ENCODE peak calls at places on chromosomes 16 and 17, in ten cellular contexts. J, A, Z, N, Q, V, M, W, B and H are unnamed samples. For H3K27me3, the result is how much of the 10 kb centered on the place peaks cover.

GRCh38 chr17:15091825-15092224 is 173.3 kb downstream of the PMP22 start:
- DNase-seq in M (no peak), B (no peak), J (no peak), W (peak), Z (no peak), N (no peak), V (no peak), Q (no peak), A (peak), H (no peak)

GRCh38 chr17:64028874-64029464 is 8.5 kb upstream of the ICAM2 start:
- DNase-seq in J (no peak), N (peak), B (peak), V (peak), Z (peak), M (peak), Q (no peak), W (peak), A (peak), H (peak)

GRCh38 chr17:5510776-5511175 is 24.4 kb downstream of the MIS12 start:
- DNase-seq in N (no peak), Z (no peak), A (no peak), J (no peak), M (no peak), B (no peak), W (no peak), V (no peak), Q (no peak), H (no peak)

GRCh38 chr16:71626018-71626857 is at the start of gene MARVELD3:
- DNase-seq in A (peak), B (no peak), V (no peak), Q (peak), N (peak), Z (no peak), J (no peak), W (peak), M (peak), H (no peak)

GRCh38 chr17:66893863-66894262 is 58.9 kb downstream of the CACNG5 start:
- DNase-seq in B (no peak), Z (no peak), A (no peak), M (no peak), W (no peak), J (no peak), N (no peak), V (no peak), Q (no peak), H (no peak)

GRCh38 chr16:69763557-69763942 is 1.4 kb downstream of the WWP2 start:
- DNase-seq in A (no peak), J (no peak), V (no peak), Z (no peak), B (no peak), W (no peak), M (no peak), N (no peak), Q (no peak), H (no peak)

GRCh38 chr17:4580291-4580690 is 4.0 kb upstream of the SMTNL2 start:
- DNase-seq in W (no peak), V (no peak), A (no peak), M (no peak), B (no peak), Z (no peak), J (no peak), N (no peak), Q (no peak), H (no peak)

GRCh38 chr16:50314665-50315064 is 48.3 kb downstream of the ADCY7 start:
- DNase-seq in Z (no peak), W (no peak), B (no peak), N (no peak), M (no peak), A (no peak), J (no peak), V (no peak), Q (no peak), H (no peak)

GRCh38 chr16:50259334-50260205 is 6.8 kb upstream of the ADCY7 start:
- DNase-seq in M (no peak), V (no peak), A (peak), W (peak), Z (peak), N (no peak), J (no peak), B (peak), Q (peak), H (peak)

GRCh38 chr16:4880006-4880580 is 32.8 kb downstream of the UBN1 start:
- DNase-seq in Z (no peak), A (no peak), W (no peak), V (no peak), J (no peak), N (no peak), B (no peak), M (no peak), Q (peak), H (no peak)

GRCh38 chr16:78931267-78932060 is 669.1 kb downstream of the MAF start:
- DNase-seq in B (no peak), V (no peak), N (no peak), Q (no peak), J (no peak), W (no peak), M (no peak), A (no peak), Z (no peak), H (no peak)

GRCh38 chr16:2924901-2925820 is 13.4 kb downstream of the FLYWCH1 start:
- DNase-seq in M (no peak), V (no peak), A (peak), Z (no peak), N (no peak), J (no peak), B (peak), Q (no peak), W (peak), H (no peak)

GRCh38 chr17:57112994-57113393 is 27.9 kb downstream of the AKAP1 start:
- DNase-seq in M (no peak), B (no peak), W (peak), Z (no peak), N (peak), J (no peak), V (no peak), Q (no peak), A (no peak), H (no peak)

GRCh38 chr16:88790312-88791150 is 5.5 kb upstream of the PIEZO1 start:
- DNase-seq in B (no peak), M (no peak), W (no peak), N (peak), Q (peak), A (no peak), Z (no peak), J (no peak), V (no peak), H (no peak)

GRCh38 chr16:3528406-3528805 is 27.6 kb downstream of the CLUAP1 start:
- DNase-seq in B (no peak), N (no peak), J (no peak), Z (no peak), M (no peak), A (no peak), W (no peak), V (no peak), Q (peak), H (no peak)

GRCh38 chr17:41505836-41506767 is 690 bp upstream of the KRT13 start:
- DNase-seq in V (no peak), M (no peak), B (no peak), J (no peak), Q (no peak), N (peak), A (no peak), W (no peak), Z (no peak), H (no peak)

GRCh38 chr16:57852189-57852588 is 49.9 kb upstream of the KIFC3 start:
- DNase-seq in V (no peak), Z (no peak), W (no peak), M (no peak), J (no peak), N (no peak), A (no peak), B (no peak), Q (no peak), H (peak)

GRCh38 chr16:57991551-57992059 is 8.9 kb downstream of the ZNF319 start:
- DNase-seq in Q (no peak), M (no peak), Z (no peak), J (no peak), B (no peak), W (peak), N (no peak), A (no peak), V (no peak), H (no peak)

GRCh38 chr16:14489460-14489859 is 140.6 kb downstream of the PARN start:
- DNase-seq in N (peak), V (no peak), B (no peak), A (peak), J (no peak), Z (no peak), Q (no peak), W (peak), M (no peak), H (no peak)

GRCh38 chr16:19672378-19672777 is 45.6 kb downstream of the KNOP1 start:
- DNase-seq in J (no peak), W (no peak), M (no peak), B (no peak), Z (no peak), N (no peak), V (no peak), A (no peak), Q (no peak), H (no peak)

GRCh38 chr16:79542196-79542859 is 58.2 kb downstream of the MAF start:
- DNase-seq in N (no peak), Q (peak), W (no peak), B (no peak), M (no peak), V (no peak), Z (peak), J (no peak), A (no peak), H (no peak)

GRCh38 chr16:1054660-1055556 is 17.6 kb upstream of the SSTR5 start:
- DNase-seq in J (no peak), B (peak), V (peak), W (peak), Z (peak), N (peak), M (no peak), A (peak), Q (no peak), H (peak)

GRCh38 chr16:79067600-79067999 is 532.9 kb downstream of the MAF start:
- DNase-seq in V (no peak), J (no peak), N (no peak), Q (no peak), B (no peak), A (no peak), Z (no peak), W (no peak), M (no peak), H (peak)

GRCh38 chr17:35460354-35460851 is 11.8 kb upstream of the SLFN13 start:
- DNase-seq in J (no peak), A (peak), B (peak), V (no peak), Z (peak), M (peak), Q (no peak), N (peak), W (peak), H (no peak)
- H3K27me3 ChIP-seq in J (under half), A (half or more), B (under half), V (under half), Z (under half), M (under half), Q (under half), N (under half), W (under half), H (under half)

GRCh38 chr16:27088216-27088615 is 21.5 kb downstream of the C16orf82 start:
- DNase-seq in N (no peak), B (no peak), Z (no peak), J (no peak), A (no peak), V (no peak), W (no peak), M (no peak), Q (peak), H (no peak)
- H3K27me3 ChIP-seq in N (under half), B (under half), Z (under half), J (under half), A (under half), V (under half), W (under half), M (under half), Q (under half), H (under half)

GRCh38 chr17:43849116-43849515 is 2.1 kb downstream of the CD300LG start:
- DNase-seq in J (no peak), V (no peak), Z (no peak), W (no peak), N (no peak), M (no peak), Q (peak), B (no peak), A (no peak), H (no peak)

GRCh38 chr17:43846221-43846712 is 709 bp upstream of the CD300LG start:
- DNase-seq in A (peak), N (peak), V (peak), J (peak), Q (peak), Z (peak), W (peak), M (peak), B (peak), H (peak)

GRCh38 chr17:43845772-43846171 is 1.2 kb upstream of the CD300LG start:
- DNase-seq in B (no peak), Z (no peak), N (no peak), W (no peak), J (no peak), A (no peak), M (no peak), V (no peak), Q (no peak), H (no peak)

GRCh38 chr17:43848601-43849000 is 1.6 kb downstream of the CD300LG start:
- DNase-seq in B (no peak), V (no peak), J (no peak), N (no peak), Q (no peak), W (no peak), M (no peak), A (no peak), Z (no peak), H (no peak)

GRCh38 chr17:43846963-43847369 is at the start of gene CD300LG:
- DNase-seq in Z (peak), A (peak), M (no peak), B (no peak), N (no peak), W (peak), J (no peak), Q (peak), V (no peak), H (no peak)
- H3K27me3 ChIP-seq in Z (under half), A (under half), M (under half), B (under half), N (under half), W (under half), J (under half), Q (under half), V (under half), H (under half)

GRCh38 chr17:45902892-45903346 is 8.6 kb downstream of the MAPT start:
- DNase-seq in V (no peak), A (no peak), Z (peak), Q (no peak), W (no peak), N (peak), B (no peak), M (no peak), J (no peak), H (no peak)

GRCh38 chr17:45896803-45897693 is 2.7 kb downstream of the MAPT start:
- DNase-seq in Q (no peak), Z (no peak), N (no peak), M (no peak), B (peak), J (no peak), W (peak), V (no peak), A (peak), H (no peak)

GRCh38 chr17:45904886-45905285 is 10.5 kb downstream of the MAPT start:
- DNase-seq in V (no peak), Q (no peak), Z (no peak), J (no peak), B (no peak), M (no peak), N (no peak), W (no peak), A (peak), H (no peak)

GRCh38 chr17:45900136-45900535 is 5.8 kb downstream of the MAPT start:
- DNase-seq in N (no peak), V (no peak), J (no peak), Z (no peak), A (no peak), B (no peak), M (no peak), W (no peak), Q (no peak), H (no peak)

DNA sequence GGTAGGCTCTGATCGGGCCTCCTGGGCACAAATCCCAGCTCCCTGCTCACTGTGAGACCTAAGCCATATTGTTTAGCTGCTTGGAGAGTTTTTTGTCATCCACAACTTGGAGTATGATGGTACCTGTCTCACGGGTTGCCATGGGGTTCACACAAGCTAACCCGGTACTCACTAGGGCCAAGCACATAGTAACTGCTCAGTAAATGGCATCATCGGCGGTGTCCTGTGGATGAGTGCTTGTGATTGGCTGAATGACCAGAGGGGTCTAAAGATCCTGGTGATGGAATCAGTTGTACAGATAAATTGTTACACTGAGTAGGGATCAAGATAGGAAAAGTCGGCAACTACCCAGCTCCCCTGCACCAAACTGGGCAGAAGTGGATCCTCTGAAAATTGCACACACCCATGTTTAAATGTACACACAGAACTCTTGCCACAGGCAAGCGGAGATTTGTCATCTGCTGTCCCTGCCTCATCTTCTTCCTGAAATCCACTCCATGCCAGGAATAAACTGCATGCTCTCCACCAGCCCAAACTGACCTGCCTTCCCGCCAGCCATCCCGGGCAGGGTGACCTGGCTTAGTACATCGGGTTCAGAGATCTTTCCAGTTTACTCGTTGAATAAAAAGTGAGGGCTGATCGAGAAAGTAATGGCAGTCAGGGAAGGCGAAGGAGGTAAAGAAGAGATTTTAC is 6.5 kb downstream of the MAPT start:
- DNase-seq in Z (no peak), N (no peak), J (no peak), M (no peak), A (no peak), B (no peak), V (no peak), Q (no peak), W (no peak), H (no peak)
- H3K27me3 ChIP-seq in Z (under half), N (half or more), J (under half), M (under half), A (half or more), B (under half), V (half or more), Q (under half), W (half or more), H (half or more)

GRCh38 chr16:67163903-67164558 is 514 bp upstream of the HSF4 start:
- DNase-seq in N (no peak), V (no peak), J (no peak), M (no peak), A (peak), Q (no peak), B (no peak), Z (no peak), W (peak), H (no peak)

GRCh38 chr16:67164599-67165061 is at the start of gene HSF4:
- DNase-seq in N (peak), Q (peak), M (peak), W (peak), J (no peak), Z (peak), B (no peak), A (peak), V (no peak), H (no peak)

GRCh38 chr16:67166883-67167168 is 2.3 kb downstream of the HSF4 start:
- DNase-seq in B (no peak), N (no peak), M (no peak), J (no peak), Q (no peak), W (peak), A (no peak), Z (no peak), V (no peak), H (no peak)

GRCh38 chr16:67166035-67166882 is 1.7 kb downstream of the HSF4 start:
- DNase-seq in A (no peak), N (no peak), B (no peak), Z (no peak), W (peak), V (no peak), Q (no peak), M (no peak), J (no peak), H (no peak)

DNA sequence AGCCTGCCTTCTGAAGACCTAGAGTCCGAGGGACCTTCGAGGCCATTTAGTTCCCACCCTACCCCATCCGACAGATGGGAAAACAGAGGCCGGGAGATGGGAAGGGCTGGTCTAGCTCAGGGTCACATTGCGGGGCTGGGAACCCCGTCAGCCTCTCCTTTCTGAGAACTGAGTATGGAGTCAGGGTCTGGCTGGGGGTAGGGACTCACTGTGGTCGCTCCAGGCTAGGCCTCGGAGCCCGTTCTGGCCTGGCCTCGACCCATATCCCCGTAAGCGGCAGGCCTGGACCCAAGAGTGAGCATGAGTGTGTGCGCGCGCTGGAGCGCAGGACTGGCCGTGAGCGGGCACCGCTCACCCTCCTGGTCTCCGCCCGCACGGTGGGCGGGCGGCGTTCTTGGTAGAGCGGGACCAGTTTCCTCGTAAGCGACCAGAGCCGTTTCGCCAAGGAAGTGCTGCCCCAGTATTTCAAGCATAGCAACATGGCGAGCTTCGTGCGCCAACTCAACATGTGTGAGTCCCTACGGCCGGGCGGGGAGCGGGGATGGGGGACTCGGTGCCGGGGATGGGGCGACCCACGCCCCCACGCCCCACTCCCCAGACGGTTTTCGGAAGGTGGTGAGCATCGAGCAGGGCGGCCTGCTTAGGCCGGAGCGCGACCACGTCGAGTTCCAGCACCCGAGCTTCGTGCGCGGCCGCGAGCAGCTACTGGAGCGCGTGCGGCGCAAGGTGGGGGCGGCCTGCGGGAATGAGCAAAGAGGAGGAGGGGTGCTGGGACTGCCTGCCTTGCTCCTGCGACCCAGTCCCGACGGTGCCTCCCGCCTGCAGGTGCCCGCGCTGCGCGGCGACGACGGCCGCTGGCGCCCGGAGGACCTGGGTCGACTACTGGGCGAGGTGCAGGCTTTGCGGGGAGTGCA is 833 bp downstream of the HSF4 start:
- DNase-seq in W (peak), B (no peak), Q (no peak), V (no peak), Z (no peak), A (peak), J (no peak), N (no peak), M (no peak), H (no peak)
- H3K27me3 ChIP-seq in W (half or more), B (half or more), Q (under half), V (under half), Z (under half), A (half or more), J (under half), N (under half), M (under half), H (under half)